ENCODE peak calls at places on chromosomes 16 and 17, in ten cellular contexts. P is ascending aorta; X is uterus; Z is mammary epithelial cell; Y is stimulated activated naive B cell treated with anti-CD40 and anti-IgM and Interleukin-4, amounts not matched to agents 10 μg/mL and 1 μg/mL and 100 μg/mL, for 72 hours; M is SHP77; W is stimulated activated CD8-positive, alpha-beta memory T cell treated with anti-CD3 and anti-CD28 coated beads, Interleukin-7, amount 100 ng/mL, for 1 hour; Q is heart right ventricle; N is GM10248; L is NCI-H526. K is an unnamed sample.

GRCh38 chr17:64230551-64231408 is 32.3 kb downstream of the TEX2 start:
- DNase-seq in Y (no peak), L (no peak), P (no peak), X (no peak), W (no peak), Z (peak; percentile 97), M (no peak), Q (no peak), N (no peak), K (no peak)

GRCh38 chr16:74874912-74875311 is 100.3 kb upstream of the FA2H start:
- DNase-seq in L (no peak), Y (no peak), X (no peak), N (no peak), Q (peak; percentile 49), M (no peak), W (no peak), P (no peak), Z (peak; percentile 56), K (no peak)

GRCh38 chr17:37060966-37061365 is 112.2 kb downstream of the AATF start:
- DNase-seq in X (no peak), Q (no peak), W (no peak), M (no peak), N (no peak), L (no peak), P (no peak), Y (no peak), Z (no peak), K (no peak)

GRCh38 chr17:77054926-77055325 is 85.8 kb upstream of the SEC14L1 start:
- DNase-seq in X (no peak), M (no peak), N (no peak), P (no peak), W (no peak), Y (no peak), Z (no peak), Q (no peak), L (peak; percentile 75), K (no peak)

GRCh38 chr17:8185580-8186445 is 4.2 kb downstream of the BORCS6 start:
- DNase-seq in W (peak; percentile 90), P (peak; percentile 63), L (peak; percentile 79), Y (peak; percentile 82), Q (peak; percentile 90), X (peak; percentile 92), Z (peak; percentile 66), N (peak; percentile 76), M (peak; percentile 89), K (no peak)

GRCh38 chr16:85385463-85386331 is 227.4 kb upstream of the GSE1 start:
- DNase-seq in X (peak; percentile 54), N (no peak), Z (no peak), Y (no peak), W (no peak), M (no peak), P (no peak), L (no peak), Q (peak; percentile 15), K (no peak)

GRCh38 chr17:59366773-59367656 is 35.6 kb downstream of the YPEL2 start:
- DNase-seq in Z (no peak), W (no peak), P (no peak), Q (no peak), M (peak; percentile 57), L (peak; percentile 79), X (peak; percentile 26), N (no peak), Y (no peak), K (no peak)

GRCh38 chr16:86925067-86925791 is 346.9 kb downstream of the FOXL1 start:
- DNase-seq in N (no peak), L (no peak), Y (no peak), W (no peak), Q (no peak), P (no peak), M (no peak), Z (no peak), X (no peak), K (no peak)

GRCh38 chr17:34980681-34981537 is 597 bp downstream of the LIG3 start:
- DNase-seq in N (peak; percentile 93), P (no peak), Y (peak; percentile 61), Q (peak; percentile 78), W (peak; percentile 51), X (peak; percentile 64), M (peak; percentile 58), Z (peak; percentile 78), L (peak; percentile 79), K (peak; percentile 20)

GRCh38 chr17:44200478-44201155 is 933 bp upstream of the ATXN7L3 start:
- DNase-seq in M (peak; percentile 83), Z (no peak), L (no peak), X (no peak), P (no peak), W (no peak), N (no peak), Y (no peak), Q (no peak), K (no peak)

GRCh38 chr16:58563235-58563634 is 47.9 kb downstream of the SETD6 start:
- DNase-seq in N (no peak), Z (peak; percentile 65), X (no peak), Y (no peak), P (no peak), Q (no peak), L (no peak), W (no peak), M (no peak), K (no peak)

GRCh38 chr16:30846649-30847402 is 47.1 kb downstream of the BCL7C start:
- DNase-seq in Q (no peak), X (no peak), N (peak; percentile 2), Y (no peak), P (no peak), Z (no peak), M (no peak), W (no peak), L (no peak), K (no peak)

K was measured in esophagus squamous epithelium.